ENCODE peak calls at places on chromosomes 13 and 19, in eight cellular contexts. E is mesenchymal stem cell, X is HCT116, F is neural progenitor cell, W is H1, I is IMR-90, M is GM23248, L is fibroblast of lung. D is an unnamed sample.

GRCh38 chr19:6038634-6039405 is 60.9 kb upstream of the RANBP3 start:
- DNase-seq in E (peak), X (no peak), F (no peak), W (no peak), I (peak), M (no peak), L (peak), D (no peak)

GRCh38 chr19:19342086-19343015 is 21.7 kb downstream of the MAU2 start:
- DNase-seq in E (peak), X (peak), F (peak), W (peak), I (peak), M (peak), L (peak), D (peak)

GRCh38 chr13:30572859-30573275 is 44.9 kb upstream of the USPL1 start:
- DNase-seq in E (peak), X (no peak), F (no peak), W (no peak), I (peak), M (peak), L (peak), D (peak)

GRCh38 chr19:489418-490196 is 6.7 kb upstream of the MADCAM1 start:
- DNase-seq in E (peak), X (no peak), F (peak), W (peak), I (peak), M (peak), L (peak), D (peak)

GRCh38 chr13:41007359-41008118 is 11.6 kb downstream of the ELF1 start:
- DNase-seq in E (no peak), X (no peak), F (peak), W (no peak), I (peak), M (peak), L (peak), D (peak)

GRCh38 chr19:17075860-17076538 is 422 bp downstream of the MYO9B start:
- DNase-seq in E (peak), X (no peak), F (peak), W (peak), I (peak), M (peak), L (no peak), D (peak)

GRCh38 chr13:44306401-44307192 is 67.0 kb upstream of the SERP2 start:
- DNase-seq in E (peak), X (peak), F (peak), W (peak), I (peak), M (peak), L (peak), D (peak)

GRCh38 chr13:23794267-23795161 is 94.7 kb downstream of the MIPEP start:
- DNase-seq in E (peak), X (no peak), F (no peak), W (no peak), I (peak), M (peak), L (peak), D (peak)

GRCh38 chr13:26325876-26326275 is 71.9 kb downstream of the CDK8 start:
- DNase-seq in E (peak), X (no peak), F (no peak), W (no peak), I (peak), M (no peak), L (no peak), D (no peak)

GRCh38 chr19:18340237-18340989 is at the start of gene PGPEP1:
- DNase-seq in E (peak), X (no peak), F (peak), W (peak), I (peak), M (peak), L (peak), D (peak)

GRCh38 chr19:57473646-57474045 is 3.7 kb downstream of the ZNF772 start:
- DNase-seq in E (no peak), X (no peak), F (no peak), W (no peak), I (no peak), M (peak), L (peak), D (no peak)

GRCh38 chr19:35938282-35939224 is 2.4 kb downstream of the LRFN3 start:
- DNase-seq in E (no peak), X (no peak), F (no peak), W (no peak), I (no peak), M (no peak), L (no peak), D (no peak)

GRCh38 chr19:14027856-14028450 is at the start of gene RLN3:
- DNase-seq in E (no peak), X (no peak), F (no peak), W (no peak), I (no peak), M (no peak), L (no peak), D (no peak)

GRCh38 chr19:14033946-14034345 is 2.4 kb downstream of the IL27RA start:
- DNase-seq in E (no peak), X (no peak), F (no peak), W (no peak), I (no peak), M (peak), L (no peak), D (no peak)

GRCh38 chr19:14028901-14029300 is 953 bp downstream of the RLN3 start:
- DNase-seq in E (no peak), X (no peak), F (no peak), W (no peak), I (no peak), M (no peak), L (no peak), D (no peak)

GRCh38 chr19:14031719-14032480 is at the start of gene IL27RA:
- DNase-seq in E (peak), X (no peak), F (peak), W (peak), I (peak), M (peak), L (peak), D (peak)

DNA sequence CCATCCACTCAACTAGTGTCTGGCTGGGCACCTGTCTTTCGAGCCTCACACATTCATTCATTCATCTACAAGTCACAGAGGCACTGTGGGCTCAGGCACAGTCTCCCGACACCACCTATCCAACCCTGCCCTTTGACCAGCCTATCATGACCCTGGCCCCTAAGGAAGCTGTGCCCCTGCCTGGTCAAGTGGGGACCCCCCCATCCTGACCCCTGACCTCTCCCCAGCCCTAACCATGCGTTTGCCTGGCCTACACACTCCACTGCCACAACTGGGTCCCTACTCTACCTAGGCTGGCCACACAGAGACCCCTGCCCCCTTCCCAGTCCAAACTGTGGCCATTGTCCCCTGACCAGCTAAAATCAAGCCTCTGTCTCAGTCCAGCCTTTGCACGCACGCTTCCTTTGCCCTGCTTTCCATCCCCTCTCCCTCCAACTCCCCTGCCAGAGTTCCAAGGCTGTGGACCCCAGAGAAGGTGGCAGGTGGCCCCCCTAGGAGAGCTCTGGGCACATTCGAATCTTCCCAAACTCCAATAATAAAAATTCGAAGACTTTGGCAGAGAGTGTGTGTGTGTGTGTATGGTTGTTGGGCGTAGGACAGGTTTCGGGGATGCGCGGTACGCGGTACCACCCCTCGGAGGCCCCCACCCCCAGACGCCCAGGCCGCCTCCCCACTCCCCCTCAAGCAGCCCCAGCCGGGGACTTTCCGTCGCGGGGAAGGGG is 404 bp upstream of the IL27RA start:
- DNase-seq in E (no peak), X (no peak), F (no peak), W (no peak), I (no peak), M (no peak), L (no peak), D (no peak)
- H3K9ac ChIP-seq in E (peak), X (peak), F (no peak), W (no peak), I (no peak), M (peak), L (peak), D (no peak)

GRCh38 chr19:7550169-7550770 is 14.8 kb downstream of the PNPLA6 start:
- DNase-seq in E (no peak), X (no peak), F (no peak), W (no peak), I (no peak), M (no peak), L (no peak), D (no peak)
- H3K9ac ChIP-seq in E (no peak), X (no peak), F (no peak), W (no peak), I (no peak), M (no peak), L (no peak), D (no peak)

GRCh38 chr19:38663156-38663651 is 15.8 kb downstream of the ACTN4 start:
- DNase-seq in E (no peak), X (no peak), F (no peak), W (no peak), I (no peak), M (no peak), L (no peak), D (no peak)
- H3K9ac ChIP-seq in E (no peak), X (no peak), F (no peak), W (no peak), I (no peak), M (no peak), L (no peak), D (no peak)

DNA sequence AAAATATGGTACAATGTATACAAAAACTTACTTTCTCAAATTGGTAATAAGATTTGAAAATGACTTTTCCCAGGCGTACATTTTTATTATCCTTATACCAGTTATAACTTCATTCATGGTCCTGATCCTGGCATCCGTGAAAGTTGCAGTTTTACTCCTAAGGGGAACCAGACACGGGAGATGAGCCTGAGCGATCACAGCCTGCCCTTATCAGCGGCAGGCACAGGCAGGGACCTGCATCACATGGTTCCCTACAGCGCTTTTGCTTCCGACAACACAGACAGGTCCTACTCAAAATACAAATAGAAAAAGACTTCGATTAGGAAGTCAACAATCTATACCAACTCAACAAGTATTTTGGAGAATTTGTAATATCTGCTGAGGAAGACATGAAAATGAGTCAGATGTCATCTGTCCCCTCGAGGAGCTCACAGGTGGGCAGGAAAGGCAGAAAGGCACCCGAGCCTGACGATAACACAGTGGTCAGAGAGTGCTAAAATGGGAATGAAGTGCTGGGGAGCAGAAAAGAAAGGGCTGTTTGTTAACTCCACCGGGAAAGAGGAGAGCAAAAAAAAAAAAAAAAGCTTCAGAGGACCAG is 93.4 kb downstream of the ABCC4 start:
- DNase-seq in E (no peak), X (no peak), F (no peak), W (no peak), I (no peak), M (no peak), L (no peak), D (no peak)
- H3K9ac ChIP-seq in E (no peak), X (no peak), F (no peak), W (no peak), I (no peak), M (no peak), L (no peak), D (no peak)

GRCh38 chr19:40811478-40812341 is 12.7 kb downstream of the EGLN2 start:
- DNase-seq in E (peak), X (no peak), F (peak), W (no peak), I (no peak), M (no peak), L (no peak), D (no peak)
- H3K9ac ChIP-seq in E (peak), X (peak), F (no peak), W (no peak), I (no peak), M (peak), L (no peak), D (peak)